ENCODE peak calls at places on chromosomes 12 and 14, in ten cellular contexts. U, L, G, J, I, C, W, N, O and T are unnamed samples.

GRCh38 chr12:33253123-33253522 is 186.5 kb downstream of the SYT10 start:
- DNase-seq in U (no peak), L (no peak), G (no peak), J (no peak), I (no peak), C (no peak), W (no peak), N (no peak), O (no peak), T (no peak)

GRCh38 chr12:125092872-125093680 is 27.8 kb downstream of the AACS start:
- DNase-seq in U (no peak), L (peak), G (no peak), J (peak), I (no peak), C (peak), W (no peak), N (no peak), O (no peak), T (no peak)

GRCh38 chr14:94372021-94372605 is 16.3 kb downstream of the SERPINA1 start:
- DNase-seq in U (no peak), L (no peak), G (no peak), J (no peak), I (no peak), C (no peak), W (no peak), N (no peak), O (no peak), T (no peak)

GRCh38 chr12:57126561-57126960 is 1.7 kb upstream of the LRP1 start:
- DNase-seq in U (no peak), L (no peak), G (no peak), J (no peak), I (no peak), C (peak), W (no peak), N (no peak), O (no peak), T (no peak)

GRCh38 chr14:71394386-71394785 is 487.1 kb downstream of the PCNX1 start:
- DNase-seq in U (no peak), L (no peak), G (no peak), J (no peak), I (no peak), C (no peak), W (no peak), N (no peak), O (no peak), T (no peak)

GRCh38 chr12:69105101-69105613 is 134.2 kb upstream of the CPSF6 start:
- DNase-seq in U (no peak), L (no peak), G (no peak), J (no peak), I (no peak), C (no peak), W (no peak), N (no peak), O (no peak), T (no peak)

GRCh38 chr14:51382506-51382905 is 142.5 kb downstream of the TMX1 start:
- DNase-seq in U (no peak), L (no peak), G (no peak), J (no peak), I (no peak), C (no peak), W (no peak), N (no peak), O (no peak), T (no peak)

GRCh38 chr12:57182918-57183575 is 33.5 kb upstream of the NXPH4 start:
- DNase-seq in U (peak), L (peak), G (no peak), J (peak), I (peak), C (peak), W (peak), N (peak), O (peak), T (peak)

GRCh38 chr14:34488528-34488927 is 26.5 kb upstream of the SPTSSA start:
- DNase-seq in U (no peak), L (no peak), G (no peak), J (no peak), I (no peak), C (no peak), W (no peak), N (no peak), O (no peak), T (no peak)

GRCh38 chr12:71556881-71557280 is 106.8 kb downstream of the ZFC3H1 start:
- DNase-seq in U (no peak), L (peak), G (no peak), J (peak), I (no peak), C (no peak), W (no peak), N (no peak), O (no peak), T (no peak)

GRCh38 chr14:73058923-73059311 is 583 bp downstream of the RBM25 start:
- DNase-seq in U (no peak), L (peak), G (peak), J (peak), I (no peak), C (no peak), W (peak), N (no peak), O (no peak), T (peak)

GRCh38 chr12:13024151-13024946 is 19.8 kb upstream of the FAM234B start:
- DNase-seq in U (no peak), L (peak), G (no peak), J (no peak), I (no peak), C (no peak), W (no peak), N (no peak), O (no peak), T (no peak)

GRCh38 chr12:132214906-132215643 is 70.8 kb downstream of the NOC4L start:
- DNase-seq in U (no peak), L (no peak), G (no peak), J (no peak), I (no peak), C (no peak), W (no peak), N (no peak), O (no peak), T (no peak)

GRCh38 chr12:26668847-26669246 is 164.1 kb downstream of the ITPR2 start:
- DNase-seq in U (no peak), L (no peak), G (no peak), J (no peak), I (no peak), C (no peak), W (no peak), N (no peak), O (no peak), T (no peak)

GRCh38 chr14:104357689-104358527 is 219.5 kb downstream of the KIF26A start:
- DNase-seq in U (no peak), L (no peak), G (no peak), J (no peak), I (no peak), C (no peak), W (no peak), N (no peak), O (no peak), T (no peak)